ENCODE peak calls at places on chromosomes 7 and 10, in five cellular contexts. One of them, this sample, is unnamed. For H3K36me3, the result is how much of the 10 kb centered on the place peaks cover.

GRCh38 chr7:147298611-147299043 is 1182.0 kb downstream of the CNTNAP2 start:
- DNase-seq in tibial nerve: no peak
- DNase-seq in esophagus muscularis mucosa: no peak
- DNase-seq in pancreas: no peak
- DNase-seq in left ventricle myocardium inferior: no peak
- DNase-seq in this sample: no peak

GRCh38 chr10:36677170-36677768 is 448.1 kb upstream of the ANKRD30A start:
- DNase-seq in tibial nerve: no peak
- DNase-seq in esophagus muscularis mucosa: no peak
- DNase-seq in pancreas: no peak
- DNase-seq in left ventricle myocardium inferior: no peak
- DNase-seq in this sample: no peak

GRCh38 chr7:21128418-21128817 is 299.5 kb upstream of the SP4 start:
- DNase-seq in tibial nerve: no peak
- DNase-seq in esophagus muscularis mucosa: no peak
- DNase-seq in pancreas: no peak
- DNase-seq in left ventricle myocardium inferior: no peak
- DNase-seq in this sample: peak

GRCh38 chr7:20798081-20798693 is 11.5 kb upstream of the SP8 start:
- DNase-seq in tibial nerve: no peak
- DNase-seq in esophagus muscularis mucosa: no peak
- DNase-seq in pancreas: peak
- DNase-seq in left ventricle myocardium inferior: no peak
- DNase-seq in this sample: peak

GRCh38 chr10:121935702-121936101 is 7.9 kb upstream of the ATE1 start:
- DNase-seq in tibial nerve: no peak
- DNase-seq in esophagus muscularis mucosa: no peak
- DNase-seq in pancreas: no peak
- DNase-seq in left ventricle myocardium inferior: no peak
- DNase-seq in this sample: no peak

GRCh38 chr10:114719311-114719710 is 61.2 kb upstream of the ABLIM1 start:
- DNase-seq in tibial nerve: no peak
- DNase-seq in esophagus muscularis mucosa: no peak
- DNase-seq in pancreas: peak
- DNase-seq in left ventricle myocardium inferior: no peak
- DNase-seq in this sample: no peak

GRCh38 chr7:84042110-84042539 is 152.5 kb downstream of the SEMA3A start:
- DNase-seq in tibial nerve: no peak
- DNase-seq in esophagus muscularis mucosa: no peak
- DNase-seq in pancreas: no peak
- DNase-seq in left ventricle myocardium inferior: no peak
- DNase-seq in this sample: no peak

GRCh38 chr10:86439544-86439943 is 72.9 kb upstream of the GRID1 start:
- DNase-seq in tibial nerve: peak
- DNase-seq in esophagus muscularis mucosa: no peak
- DNase-seq in pancreas: peak
- DNase-seq in left ventricle myocardium inferior: peak
- DNase-seq in this sample: peak

GRCh38 chr10:78433722-78434535 is 400.3 kb downstream of the RPS24 start:
- DNase-seq in tibial nerve: peak
- DNase-seq in esophagus muscularis mucosa: no peak
- DNase-seq in pancreas: no peak
- DNase-seq in left ventricle myocardium inferior: no peak
- DNase-seq in this sample: no peak

GRCh38 chr10:97740613-97741012 is 3.7 kb downstream of the ZFYVE27 start:
- DNase-seq in tibial nerve: no peak
- DNase-seq in esophagus muscularis mucosa: no peak
- DNase-seq in pancreas: no peak
- DNase-seq in left ventricle myocardium inferior: no peak
- DNase-seq in this sample: no peak

GRCh38 chr10:129958118-129958685 is 5.9 kb downstream of the EBF3 start:
- DNase-seq in tibial nerve: no peak
- DNase-seq in esophagus muscularis mucosa: no peak
- DNase-seq in pancreas: no peak
- DNase-seq in left ventricle myocardium inferior: no peak
- DNase-seq in this sample: no peak

GRCh38 chr7:116223598-116223997 is 13.3 kb downstream of the TES start:
- DNase-seq in tibial nerve: no peak
- DNase-seq in esophagus muscularis mucosa: no peak
- DNase-seq in pancreas: no peak
- DNase-seq in left ventricle myocardium inferior: no peak
- DNase-seq in this sample: no peak

GRCh38 chr7:15555385-15555859 is 6.4 kb downstream of the AGMO start:
- DNase-seq in tibial nerve: no peak
- DNase-seq in esophagus muscularis mucosa: no peak
- DNase-seq in pancreas: no peak
- DNase-seq in left ventricle myocardium inferior: no peak
- DNase-seq in this sample: no peak

GRCh38 chr10:33306756-33307519 is 27.5 kb downstream of the NRP1 start:
- DNase-seq in tibial nerve: no peak
- DNase-seq in esophagus muscularis mucosa: no peak
- DNase-seq in pancreas: no peak
- DNase-seq in left ventricle myocardium inferior: no peak
- DNase-seq in this sample: no peak

GRCh38 chr7:28466341-28466740 is 54.0 kb downstream of the CREB5 start:
- DNase-seq in tibial nerve: no peak
- DNase-seq in esophagus muscularis mucosa: no peak
- DNase-seq in pancreas: no peak
- DNase-seq in left ventricle myocardium inferior: no peak
- DNase-seq in this sample: no peak

GRCh38 chr10:9670911-9671310 is 1346.8 kb upstream of the CELF2 start:
- DNase-seq in tibial nerve: no peak
- DNase-seq in esophagus muscularis mucosa: no peak
- DNase-seq in pancreas: no peak
- DNase-seq in left ventricle myocardium inferior: no peak
- DNase-seq in this sample: no peak

GRCh38 chr7:7156663-7157062 is 25.7 kb upstream of the C1GALT1 start:
- DNase-seq in tibial nerve: no peak
- DNase-seq in esophagus muscularis mucosa: no peak
- DNase-seq in pancreas: no peak
- DNase-seq in left ventricle myocardium inferior: no peak
- DNase-seq in this sample: no peak

GRCh38 chr10:92419740-92420553 is 129.0 kb downstream of the MARCHF5 start:
- DNase-seq in tibial nerve: peak
- DNase-seq in esophagus muscularis mucosa: no peak
- DNase-seq in pancreas: peak
- DNase-seq in left ventricle myocardium inferior: peak
- DNase-seq in this sample: no peak

GRCh38 chr10:50286517-50286916 is 35.2 kb upstream of the ASAH2 start:
- DNase-seq in tibial nerve: peak
- DNase-seq in esophagus muscularis mucosa: peak
- DNase-seq in pancreas: no peak
- DNase-seq in left ventricle myocardium inferior: no peak
- DNase-seq in this sample: no peak

GRCh38 chr7:149688836-149689590 is 84.4 kb downstream of the ZNF467 start:
- DNase-seq in tibial nerve: no peak
- DNase-seq in esophagus muscularis mucosa: no peak
- DNase-seq in pancreas: no peak
- DNase-seq in left ventricle myocardium inferior: no peak
- DNase-seq in this sample: no peak

GRCh38 chr7:154204046-154204445 is 151.8 kb downstream of the DPP6 start:
- DNase-seq in tibial nerve: no peak
- DNase-seq in esophagus muscularis mucosa: no peak
- DNase-seq in pancreas: no peak
- DNase-seq in left ventricle myocardium inferior: no peak
- DNase-seq in this sample: no peak

GRCh38 chr10:80407836-80408197 is 534 bp upstream of the PRXL2A start:
- DNase-seq in tibial nerve: no peak
- DNase-seq in esophagus muscularis mucosa: no peak
- DNase-seq in pancreas: no peak
- DNase-seq in left ventricle myocardium inferior: no peak
- DNase-seq in this sample: no peak

GRCh38 chr10:102627446-102628293 is 16.6 kb upstream of the TRIM8 start:
- DNase-seq in tibial nerve: no peak
- DNase-seq in esophagus muscularis mucosa: no peak
- DNase-seq in pancreas: peak
- DNase-seq in left ventricle myocardium inferior: peak
- DNase-seq in this sample: no peak

GRCh38 chr7:80785961-80786360 is 132.9 kb downstream of the SEMA3C start:
- DNase-seq in tibial nerve: no peak
- DNase-seq in esophagus muscularis mucosa: no peak
- DNase-seq in pancreas: no peak
- DNase-seq in left ventricle myocardium inferior: no peak
- DNase-seq in this sample: no peak

GRCh38 chr10:119252051-119252465 is 44.7 kb downstream of the GRK5 start:
- DNase-seq in tibial nerve: no peak
- DNase-seq in esophagus muscularis mucosa: no peak
- DNase-seq in pancreas: no peak
- DNase-seq in left ventricle myocardium inferior: peak
- DNase-seq in this sample: no peak

GRCh38 chr7:98990356-98990755 is 112.0 kb downstream of the TRRAP start:
- DNase-seq in tibial nerve: no peak
- DNase-seq in esophagus muscularis mucosa: no peak
- DNase-seq in pancreas: no peak
- DNase-seq in left ventricle myocardium inferior: no peak
- DNase-seq in this sample: no peak

GRCh38 chr10:127737563-127738511 is 852 bp downstream of the FOXI2 start:
- DNase-seq in tibial nerve: no peak
- DNase-seq in esophagus muscularis mucosa: no peak
- DNase-seq in pancreas: no peak
- DNase-seq in left ventricle myocardium inferior: no peak
- DNase-seq in this sample: no peak

GRCh38 chr7:951881-952547 is 2.5 kb downstream of the ADAP1 start:
- DNase-seq in tibial nerve: no peak
- DNase-seq in esophagus muscularis mucosa: no peak
- DNase-seq in pancreas: no peak
- DNase-seq in left ventricle myocardium inferior: peak
- DNase-seq in this sample: no peak

GRCh38 chr7:953547-954327 is 743 bp downstream of the ADAP1 start:
- DNase-seq in tibial nerve: no peak
- DNase-seq in esophagus muscularis mucosa: no peak
- DNase-seq in pancreas: no peak
- DNase-seq in left ventricle myocardium inferior: peak
- DNase-seq in this sample: peak

GRCh38 chr7:952548-953441 is 1.7 kb downstream of the ADAP1 start:
- DNase-seq in tibial nerve: no peak
- DNase-seq in esophagus muscularis mucosa: no peak
- DNase-seq in pancreas: no peak
- DNase-seq in left ventricle myocardium inferior: peak
- DNase-seq in this sample: no peak

GRCh38 chr7:956031-956430 is 1.6 kb upstream of the ADAP1 start:
- DNase-seq in tibial nerve: no peak
- DNase-seq in esophagus muscularis mucosa: no peak
- DNase-seq in pancreas: no peak
- DNase-seq in left ventricle myocardium inferior: peak
- DNase-seq in this sample: no peak

GRCh38 chr7:954330-955238 is at the start of gene ADAP1:
- DNase-seq in tibial nerve: no peak
- DNase-seq in esophagus muscularis mucosa: no peak
- DNase-seq in pancreas: no peak
- DNase-seq in left ventricle myocardium inferior: peak
- DNase-seq in this sample: no peak
- TF ChIP-seq CTCF in tibial nerve: no peak
- TF ChIP-seq CTCF in esophagus muscularis mucosa: peak
- TF ChIP-seq CTCF in pancreas: no peak
- TF ChIP-seq CTCF in left ventricle myocardium inferior: peak
- TF ChIP-seq CTCF in this sample: peak

GRCh38 chr10:69202332-69202731 is 17.8 kb upstream of the HKDC1 start:
- DNase-seq in tibial nerve: no peak
- DNase-seq in esophagus muscularis mucosa: no peak
- DNase-seq in pancreas: no peak
- DNase-seq in left ventricle myocardium inferior: no peak
- DNase-seq in this sample: no peak
- H3K36me3 ChIP-seq in tibial nerve: half or more
- H3K36me3 ChIP-seq in esophagus muscularis mucosa: half or more
- H3K36me3 ChIP-seq in pancreas: half or more
- H3K36me3 ChIP-seq in left ventricle myocardium inferior: half or more
- H3K36me3 ChIP-seq in this sample: under half

GRCh38 chr10:26503911-26504310 is 65.8 kb downstream of the APBB1IP start:
- DNase-seq in tibial nerve: no peak
- DNase-seq in esophagus muscularis mucosa: no peak
- DNase-seq in pancreas: no peak
- DNase-seq in left ventricle myocardium inferior: no peak
- DNase-seq in this sample: no peak
- TF ChIP-seq CTCF in tibial nerve: no peak
- TF ChIP-seq CTCF in esophagus muscularis mucosa: no peak
- TF ChIP-seq CTCF in pancreas: no peak
- TF ChIP-seq CTCF in left ventricle myocardium inferior: no peak
- TF ChIP-seq CTCF in this sample: no peak

GRCh38 chr7:5377279-5377678 is 46.4 kb downstream of the TNRC18 start:
- DNase-seq in tibial nerve: no peak
- DNase-seq in esophagus muscularis mucosa: no peak
- DNase-seq in pancreas: no peak
- DNase-seq in left ventricle myocardium inferior: no peak
- DNase-seq in this sample: no peak
- H3K36me3 ChIP-seq in tibial nerve: half or more
- H3K36me3 ChIP-seq in esophagus muscularis mucosa: under half
- H3K36me3 ChIP-seq in pancreas: under half
- H3K36me3 ChIP-seq in left ventricle myocardium inferior: half or more
- H3K36me3 ChIP-seq in this sample: under half

DNA sequence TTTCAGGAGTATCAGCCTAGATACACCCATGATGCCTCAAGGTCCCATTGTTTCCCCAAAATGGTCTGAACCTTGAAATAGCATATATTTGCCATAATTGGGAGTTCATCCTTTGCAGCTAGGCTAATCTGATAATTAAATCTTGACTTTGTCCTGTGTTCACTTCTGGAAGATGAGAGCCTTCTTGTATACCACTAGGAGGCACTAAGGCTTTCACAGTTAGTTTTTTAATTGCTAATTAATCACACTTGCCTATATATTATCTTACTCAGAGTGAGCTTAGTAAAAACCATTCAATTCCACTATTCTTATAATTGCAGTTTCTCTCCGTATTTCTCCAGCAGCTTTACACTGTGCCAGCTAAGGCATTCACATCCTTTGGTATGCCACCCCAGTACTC is 48.7 kb upstream of the MAGI2 start:
- DNase-seq in tibial nerve: no peak
- DNase-seq in esophagus muscularis mucosa: no peak
- DNase-seq in pancreas: no peak
- DNase-seq in left ventricle myocardium inferior: no peak
- DNase-seq in this sample: no peak
- TF ChIP-seq CTCF in tibial nerve: no peak
- TF ChIP-seq CTCF in esophagus muscularis mucosa: no peak
- TF ChIP-seq CTCF in pancreas: no peak
- TF ChIP-seq CTCF in left ventricle myocardium inferior: no peak
- TF ChIP-seq CTCF in this sample: no peak

GRCh38 chr7:5001003-5001402 is 42.0 kb upstream of the MMD2 start:
- DNase-seq in tibial nerve: no peak
- DNase-seq in esophagus muscularis mucosa: no peak
- DNase-seq in pancreas: no peak
- DNase-seq in left ventricle myocardium inferior: no peak
- DNase-seq in this sample: no peak
- H3K36me3 ChIP-seq in tibial nerve: half or more
- H3K36me3 ChIP-seq in esophagus muscularis mucosa: under half
- H3K36me3 ChIP-seq in pancreas: under half
- H3K36me3 ChIP-seq in left ventricle myocardium inferior: under half
- H3K36me3 ChIP-seq in this sample: under half

DNA sequence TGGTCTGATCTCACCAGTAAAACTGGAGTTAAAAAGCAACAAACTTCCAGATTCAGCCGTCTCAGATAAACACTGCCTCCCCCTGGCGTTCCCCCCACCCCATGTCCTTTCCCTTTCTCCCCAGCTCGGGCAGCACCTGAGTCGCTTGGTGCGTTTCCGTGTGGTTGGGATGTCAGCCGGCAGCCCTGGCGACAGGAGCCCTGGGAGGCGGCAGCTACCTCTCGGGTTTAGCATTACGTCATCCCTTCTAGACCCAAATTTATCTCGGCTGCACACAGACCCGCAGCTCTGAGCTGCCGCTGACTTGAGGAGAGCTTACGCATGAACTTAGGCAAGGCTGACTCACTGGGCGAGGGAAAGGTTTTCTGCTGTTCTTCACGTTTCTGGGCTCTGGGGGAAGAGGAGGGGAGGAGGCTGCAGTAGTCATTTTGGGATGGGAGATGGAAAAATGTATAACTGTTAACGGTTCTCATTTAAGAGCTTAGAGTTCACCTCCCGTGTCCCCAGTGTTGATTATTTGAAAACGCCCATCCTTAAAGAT is 14.4 kb downstream of the MXI1 start:
- DNase-seq in tibial nerve: peak
- DNase-seq in esophagus muscularis mucosa: peak
- DNase-seq in pancreas: peak
- DNase-seq in left ventricle myocardium inferior: peak
- DNase-seq in this sample: peak
- TF ChIP-seq CTCF in tibial nerve: peak
- TF ChIP-seq CTCF in esophagus muscularis mucosa: peak
- TF ChIP-seq CTCF in pancreas: no peak
- TF ChIP-seq CTCF in left ventricle myocardium inferior: peak
- TF ChIP-seq CTCF in this sample: peak

This sample was measured in prostate gland.